ENCODE peak calls at places on chromosomes 3 and 15, in six cellular contexts. H is transverse colon, G is ovary, D is stomach, L is sigmoid colon, J is H1. U is an unnamed sample. For H3K27me3, the result is how much of the 10 kb centered on the place peaks cover.

GRCh38 chr3:141456328-141456689 is 30.5 kb upstream of the RASA2 start:
- DNase-seq in D (no peak), J (no peak), H (no peak), L (no peak), G (peak), U (no peak)

GRCh38 chr15:50850003-50850402 is 58.5 kb upstream of the AP4E1 start:
- DNase-seq in D (no peak), G (no peak), J (no peak), H (no peak), L (no peak), U (no peak)

GRCh38 chr3:16294854-16295253 is 29.8 kb downstream of the OXNAD1 start:
- DNase-seq in J (no peak), D (no peak), L (no peak), G (no peak), H (no peak), U (no peak)

GRCh38 chr15:62584301-62585235 is 419.5 kb upstream of the C2CD4B start:
- DNase-seq in H (no peak), D (no peak), L (no peak), G (no peak), J (no peak), U (no peak)

GRCh38 chr3:63979093-63979492 is 44.2 kb downstream of the PSMD6 start:
- DNase-seq in H (no peak), L (no peak), G (no peak), J (no peak), D (no peak), U (no peak)

GRCh38 chr3:195774917-195775316 is 36.8 kb downstream of the MUC4 start:
- DNase-seq in G (peak), D (no peak), J (peak), H (peak), L (peak), U (peak)

GRCh38 chr3:12436514-12437222 is 47.6 kb upstream of the TSEN2 start:
- DNase-seq in D (no peak), G (no peak), J (no peak), L (peak), H (no peak), U (no peak)

GRCh38 chr3:20051123-20051806 is 11.0 kb downstream of the KAT2B start:
- DNase-seq in G (no peak), D (no peak), H (no peak), J (no peak), L (no peak), U (no peak)

GRCh38 chr3:112038863-112039262 is 4.3 kb downstream of the TMPRSS7 start:
- DNase-seq in L (no peak), H (no peak), J (no peak), D (no peak), G (no peak), U (no peak)

GRCh38 chr3:72675243-72675642 is 173.0 kb downstream of the SHQ1 start:
- DNase-seq in J (no peak), G (no peak), H (no peak), D (no peak), L (no peak), U (no peak)

GRCh38 chr3:130834476-130834875 is 59.4 kb upstream of the ATP2C1 start:
- DNase-seq in J (no peak), G (no peak), L (no peak), H (no peak), D (no peak), U (no peak)

GRCh38 chr15:37125143-37125542 is 24.8 kb upstream of the MEIS2 start:
- DNase-seq in D (no peak), L (peak), J (no peak), H (no peak), G (no peak), U (no peak)
- TF ChIP-seq EP300 in D (no peak), L (no peak), J (no peak), H (no peak), G (no peak), U (no peak)

GRCh38 chr3:138360272-138361192 is 12.2 kb downstream of the MRAS start:
- DNase-seq in D (no peak), J (no peak), G (no peak), H (no peak), L (peak), U (no peak)
- H3K27me3 ChIP-seq in D (under half), J (under half), G (under half), H (under half), L (under half), U (under half)

GRCh38 chr3:42133500-42134298 is 42.5 kb downstream of the TRAK1 start:
- DNase-seq in L (no peak), G (no peak), D (no peak), H (no peak), J (no peak), U (no peak)

GRCh38 chr3:42129014-42129953 is 38.1 kb downstream of the TRAK1 start:
- DNase-seq in D (peak), J (no peak), G (no peak), H (no peak), L (peak), U (no peak)

GRCh38 chr3:42128526-42128925 is 37.4 kb downstream of the TRAK1 start:
- DNase-seq in J (no peak), D (no peak), L (no peak), G (no peak), H (no peak), U (no peak)

GRCh38 chr3:42130007-42130328 is 38.8 kb downstream of the TRAK1 start:
- DNase-seq in L (no peak), J (no peak), G (no peak), D (no peak), H (no peak), U (no peak)

GRCh38 chr3:42130329-42131070 is 39.3 kb downstream of the TRAK1 start:
- DNase-seq in H (peak), G (no peak), L (peak), D (peak), J (no peak), U (no peak)
- TF ChIP-seq EP300 in H (no peak), G (no peak), L (no peak), D (no peak), J (no peak), U (no peak)

GRCh38 chr15:40279437-40280141 is 3.3 kb downstream of the ANKRD63 start:
- DNase-seq in D (peak), H (peak), L (peak), J (peak), G (peak), U (peak)
- H3K27me3 ChIP-seq in D (under half), H (half or more), L (under half), J (half or more), G (under half), U (half or more)

GRCh38 chr3:23916886-23917815 is at the start of the genes NKIRAS1 and RPL15:
- DNase-seq in L (peak), G (peak), D (peak), J (peak), H (peak), U (peak)
- TF ChIP-seq EP300 in L (peak), G (peak), D (peak), J (no peak), H (no peak), U (peak)

GRCh38 chr3:184231671-184232070 is 2.3 kb downstream of the VWA5B2 start:
- DNase-seq in H (no peak), D (no peak), G (no peak), L (no peak), J (no peak), U (no peak)
- H3K27me3 ChIP-seq in H (half or more), D (under half), G (under half), L (under half), J (half or more), U (half or more)

GRCh38 chr3:193768069-193768391 is 175.0 kb downstream of the OPA1 start:
- DNase-seq in L (peak), D (no peak), G (no peak), J (no peak), H (no peak), U (no peak)
- TF ChIP-seq EP300 in L (no peak), D (no peak), G (no peak), J (no peak), H (no peak), U (no peak)

U was measured in tibial nerve.